ENCODE peak calls at places on chromosomes 3 and 15, in six cellular contexts. M is foreskin fibroblast, I is lower lobe of right lung, R is GM06990, P is upper lobe of left lung, T is cardiac fibroblast. Y is an unnamed sample.
A peak's percentile ranks its signal among the peaks of the same experiment; 100 is the strongest.

GRCh38 chr3:71305246-71306206 is 278.0 kb downstream of the FOXP1 start:
- DNase-seq in R (no peak), I (no peak), T (peak; percentile 22), M (no peak), P (no peak), Y (no peak)

GRCh38 chr3:33664195-33664594 is 53.9 kb downstream of the CLASP2 start:
- DNase-seq in R (no peak), M (peak; percentile 90), I (no peak), T (peak; percentile 72), P (no peak), Y (no peak)

GRCh38 chr3:48472673-48472922 is 26.1 kb downstream of the ATRIP start:
- DNase-seq in P (peak; percentile 26), M (no peak), I (peak; percentile 61), T (no peak), R (no peak), Y (no peak)

GRCh38 chr3:124243253-124243859 is 251.4 kb upstream of the ROPN1 start:
- DNase-seq in R (no peak), I (no peak), M (no peak), T (no peak), P (no peak), Y (no peak)

GRCh38 chr3:66763294-66763693 is 234.8 kb upstream of the KBTBD8 start:
- DNase-seq in P (no peak), M (peak; percentile 96), R (no peak), I (no peak), T (peak; percentile 58), Y (no peak)

GRCh38 chr15:49832421-49832980 is 211.7 kb downstream of the DTWD1 start:
- DNase-seq in P (no peak), R (no peak), M (peak; percentile 46), T (peak; percentile 16), I (no peak), Y (no peak)

GRCh38 chr3:168671091-168671490 is 575.4 kb upstream of the GOLIM4 start:
- DNase-seq in R (no peak), M (no peak), T (no peak), I (no peak), P (no peak), Y (no peak)

GRCh38 chr3:52240059-52240885 is 1.3 kb upstream of the TWF2 start:
- DNase-seq in M (peak; percentile 97), T (peak; percentile 93), P (no peak), I (peak; percentile 64), R (no peak), Y (peak; percentile 29)

GRCh38 chr3:38127611-38128302 is 9.2 kb downstream of the ACAA1 start:
- DNase-seq in T (no peak), R (no peak), I (peak; percentile 69), P (no peak), M (no peak), Y (no peak)

GRCh38 chr3:134363381-134363755 is 10.9 kb downstream of the AMOTL2 start:
- DNase-seq in R (no peak), P (no peak), M (no peak), T (peak; percentile 24), I (no peak), Y (peak; percentile 53)

GRCh38 chr15:48553559-48553958 is 92.0 kb downstream of the FBN1 start:
- DNase-seq in R (no peak), P (no peak), T (peak; percentile 55), I (no peak), M (peak; percentile 63), Y (no peak)

GRCh38 chr3:81743096-81744025 is 18.1 kb downstream of the GBE1 start:
- DNase-seq in M (peak; percentile 98), I (no peak), T (peak; percentile 96), R (no peak), P (no peak), Y (no peak)

GRCh38 chr3:18778094-18778493 is 353.0 kb upstream of the SATB1 start:
- DNase-seq in T (no peak), M (no peak), R (no peak), I (no peak), P (no peak), Y (no peak)

GRCh38 chr3:143786229-143787199 is 61.8 kb downstream of the SLC9A9 start:
- DNase-seq in I (no peak), P (no peak), R (no peak), T (peak; percentile 73), M (peak; percentile 62), Y (no peak)

GRCh38 chr15:73239564-73240208 is 129.1 kb downstream of the HCN4 start:
- DNase-seq in I (no peak), M (peak; percentile 13), P (no peak), R (no peak), T (peak; percentile 21), Y (no peak)

GRCh38 chr15:62976301-62976842 is 66.2 kb upstream of the TPM1 start:
- DNase-seq in P (no peak), T (peak; percentile 10), M (peak; percentile 69), I (no peak), R (no peak), Y (no peak)
- TF ChIP-seq CTCF in P (no peak), T (no peak), M (no peak), I (no peak), R (no peak), Y (no peak)

GRCh38 chr3:194006102-194006501 is 129.8 kb upstream of the HES1 start:
- DNase-seq in I (no peak), T (no peak), P (no peak), M (no peak), R (no peak), Y (no peak)
- TF ChIP-seq CTCF in I (no peak), T (no peak), P (no peak), M (no peak), R (no peak), Y (peak; percentile 24)

GRCh38 chr3:190877925-190878324 is 15.4 kb upstream of the GMNC start:
- DNase-seq in T (no peak), I (no peak), M (no peak), P (peak; percentile 49), R (peak; percentile 11), Y (no peak)
- TF ChIP-seq CTCF in T (peak; percentile 30), I (peak; percentile 22), M (peak; percentile 13), P (peak; percentile 11), R (peak; percentile 38), Y (peak; percentile 60)

GRCh38 chr15:87121357-87121756 is 1041.7 kb downstream of the AGBL1 start:
- DNase-seq in P (no peak), M (no peak), T (no peak), I (no peak), R (no peak), Y (no peak)
- TF ChIP-seq CTCF in P (no peak), M (no peak), T (no peak), I (no peak), R (no peak), Y (no peak)

DNA sequence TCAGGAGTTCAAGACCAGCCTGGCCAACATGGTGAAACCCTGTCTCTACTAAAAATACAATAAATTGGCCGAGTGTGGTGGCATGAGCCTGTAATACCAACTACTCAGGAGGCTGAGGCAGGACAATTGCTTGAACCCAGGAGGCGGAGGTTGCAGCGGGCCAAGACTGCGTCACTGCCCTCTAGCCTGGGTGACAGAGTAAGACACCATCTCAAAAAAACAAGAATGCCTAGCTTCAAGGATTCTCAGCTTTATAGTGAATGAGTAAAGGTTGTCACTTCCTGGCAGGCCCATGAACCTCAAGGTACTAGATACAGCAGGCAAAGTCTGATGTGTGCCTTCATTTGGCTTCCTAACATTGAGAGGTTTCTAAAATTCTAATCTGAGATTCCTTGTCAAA is 14.4 kb downstream of the THOC7 start:
- DNase-seq in T (no peak), P (peak; percentile 3), I (no peak), R (no peak), M (no peak), Y (no peak)
- TF ChIP-seq CTCF in T (no peak), P (no peak), I (no peak), R (no peak), M (no peak), Y (no peak)

GRCh38 chr15:98776607-98777281 is 128.4 kb downstream of the IGF1R start:
- DNase-seq in R (peak; percentile 70), I (peak; percentile 66), P (peak; percentile 67), M (peak; percentile 63), T (peak; percentile 52), Y (no peak)

GRCh38 chr15:98778263-98778959 is 130.1 kb downstream of the IGF1R start:
- DNase-seq in T (no peak), I (no peak), R (no peak), M (peak; percentile 34), P (no peak), Y (no peak)

GRCh38 chr15:98779463-98780071 is 131.2 kb downstream of the IGF1R start:
- DNase-seq in M (peak; percentile 91), T (peak; percentile 76), I (peak; percentile 84), P (no peak), R (peak; percentile 28), Y (no peak)

GRCh38 chr15:98777426-98777825 is 129.1 kb downstream of the IGF1R start:
- DNase-seq in R (no peak), T (no peak), P (no peak), I (no peak), M (no peak), Y (no peak)

GRCh38 chr15:98778960-98779359 is 130.6 kb downstream of the IGF1R start:
- DNase-seq in I (no peak), T (no peak), M (no peak), P (no peak), R (no peak), Y (no peak)
- TF ChIP-seq CTCF in I (no peak), T (no peak), M (no peak), P (no peak), R (no peak), Y (no peak)

GRCh38 chr3:111763101-111763500 is 96.0 kb upstream of the PHLDB2 start:
- DNase-seq in R (no peak), T (no peak), P (no peak), M (no peak), I (no peak), Y (no peak)

GRCh38 chr3:111763968-111764367 is 95.1 kb upstream of the PHLDB2 start:
- DNase-seq in M (peak; percentile 72), T (peak; percentile 79), I (no peak), R (no peak), P (no peak), Y (no peak)

GRCh38 chr3:111762535-111762934 is 96.5 kb upstream of the PHLDB2 start:
- DNase-seq in R (no peak), I (no peak), M (no peak), T (peak; percentile 68), P (no peak), Y (no peak)

GRCh38 chr3:111765136-111765535 is 93.9 kb upstream of the PHLDB2 start:
- DNase-seq in I (no peak), P (no peak), T (no peak), M (no peak), R (no peak), Y (no peak)

DNA sequence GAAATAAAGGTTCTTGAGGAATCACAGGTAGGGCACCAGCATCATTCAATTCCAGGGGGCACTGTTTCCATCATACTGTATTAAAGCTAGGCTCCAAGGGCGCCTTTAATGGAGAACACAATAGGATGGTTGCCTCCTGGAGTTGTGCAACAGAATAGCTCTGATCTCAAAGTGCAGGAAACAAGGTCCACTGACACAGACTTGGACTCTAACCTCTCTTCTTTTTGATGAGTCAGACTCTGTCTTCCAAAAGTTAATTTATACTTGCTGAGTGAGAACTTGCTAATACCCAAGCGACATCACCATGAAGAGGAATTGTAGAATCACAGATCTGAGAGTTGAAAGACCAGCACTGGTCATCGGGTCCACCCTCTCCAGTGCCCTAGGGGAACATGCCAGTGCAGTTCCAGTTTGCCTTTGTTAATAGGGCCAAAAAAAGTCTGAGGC is 94.4 kb upstream of the PHLDB2 start:
- DNase-seq in R (no peak), M (peak; percentile 80), I (no peak), T (peak; percentile 56), P (no peak), Y (no peak)
- TF ChIP-seq CTCF in R (no peak), M (no peak), I (peak; percentile 10), T (peak; percentile 19), P (no peak), Y (peak; percentile 41)

GRCh38 chr15:58677426-58677825 is 72.1 kb downstream of the ADAM10 start:
- DNase-seq in M (no peak), I (no peak), R (no peak), P (no peak), T (no peak), Y (no peak)
- TF ChIP-seq CTCF in M (no peak), I (no peak), R (no peak), P (no peak), T (no peak), Y (peak; percentile 54)